ENCODE peak calls at places on chromosomes 2 and 18, in five cellular contexts. Y is HepG2, M is A549, O is K562, U is GM12878. R is an unnamed sample.

GRCh38 chr2:39522518-39522877 is 85.4 kb upstream of the MAP4K3 start:
- DNase-seq in Y (no peak), M (no peak), O (no peak), U (no peak), R (no peak)

GRCh38 chr2:111167238-111168162 is 46.8 kb downstream of the BCL2L11 start:
- DNase-seq in Y (no peak), M (no peak), O (no peak), U (no peak), R (no peak)

GRCh38 chr18:24212939-24213338 is 74.1 kb downstream of the CABYR start:
- DNase-seq in Y (peak; percentile 14), M (peak; percentile 41), O (no peak), U (no peak), R (peak; percentile 96)

GRCh38 chr2:16613475-16613874 is 52.2 kb downstream of the CYRIA start:
- DNase-seq in Y (peak; percentile 20), M (peak; percentile 30), O (peak; percentile 15), U (no peak), R (no peak)

GRCh38 chr2:174654429-174654941 is 56.9 kb upstream of the WIPF1 start:
- DNase-seq in Y (no peak), M (no peak), O (no peak), U (no peak), R (peak; percentile 33)

GRCh38 chr2:120343433-120344105 is 2.4 kb upstream of the INHBB start:
- DNase-seq in Y (peak; percentile 68), M (peak; percentile 91), O (peak; percentile 66), U (no peak), R (peak; percentile 68)

GRCh38 chr2:110993557-110994231 is 127.0 kb upstream of the BCL2L11 start:
- DNase-seq in Y (no peak), M (no peak), O (no peak), U (no peak), R (no peak)

GRCh38 chr2:59932341-59932740 is 621.1 kb downstream of the BCL11A start:
- DNase-seq in Y (no peak), M (no peak), O (no peak), U (no peak), R (no peak)

GRCh38 chr2:88190808-88191721 is 20.9 kb downstream of the THNSL2 start:
- DNase-seq in Y (peak; percentile 66), M (peak; percentile 46), O (peak; percentile 82), U (no peak), R (peak; percentile 23)

GRCh38 chr2:64225491-64225890 is 81.3 kb upstream of the PELI1 start:
- DNase-seq in Y (no peak), M (no peak), O (no peak), U (no peak), R (no peak)

GRCh38 chr2:224843141-224843540 is 127.0 kb upstream of the CCDC195 start:
- DNase-seq in Y (no peak), M (no peak), O (no peak), U (no peak), R (peak; percentile 68)

DNA sequence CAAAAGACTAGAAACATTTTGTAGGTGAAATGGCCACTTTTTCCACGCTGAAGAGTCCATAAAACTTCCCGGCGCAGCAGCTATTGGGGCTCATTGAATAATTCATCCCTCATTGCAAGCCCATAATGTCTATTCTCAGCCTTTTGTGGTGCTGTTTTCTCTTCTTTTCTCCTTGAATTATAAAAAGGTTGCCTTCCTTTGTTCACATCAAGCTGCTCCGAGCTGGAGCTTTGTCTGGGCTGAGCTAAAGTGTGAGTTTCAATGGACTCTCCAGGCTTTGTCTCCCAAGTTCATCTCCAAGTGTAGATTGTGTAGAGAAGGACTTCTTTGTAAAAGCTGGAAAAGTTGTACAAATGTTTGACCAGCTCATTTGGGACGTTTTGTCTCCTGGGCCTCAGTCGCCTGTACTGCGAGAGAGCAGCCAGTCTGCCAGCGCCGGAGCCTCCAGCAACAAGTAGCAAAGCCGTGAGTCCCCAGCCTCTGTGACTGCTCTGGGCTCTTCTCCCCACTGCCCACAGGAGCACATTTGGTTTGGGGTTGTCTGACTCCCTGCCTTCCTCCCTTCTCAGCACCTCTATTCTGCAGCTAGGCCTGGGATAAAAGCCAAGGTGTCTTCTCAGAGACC is 6.6 kb downstream of the PAX3 start:
- DNase-seq in Y (no peak), M (no peak), O (no peak), U (no peak), R (no peak)
- TF ChIP-seq BHLHE40 in Y (no peak), M (no peak), O (no peak), U (no peak), R (no peak)

DNA sequence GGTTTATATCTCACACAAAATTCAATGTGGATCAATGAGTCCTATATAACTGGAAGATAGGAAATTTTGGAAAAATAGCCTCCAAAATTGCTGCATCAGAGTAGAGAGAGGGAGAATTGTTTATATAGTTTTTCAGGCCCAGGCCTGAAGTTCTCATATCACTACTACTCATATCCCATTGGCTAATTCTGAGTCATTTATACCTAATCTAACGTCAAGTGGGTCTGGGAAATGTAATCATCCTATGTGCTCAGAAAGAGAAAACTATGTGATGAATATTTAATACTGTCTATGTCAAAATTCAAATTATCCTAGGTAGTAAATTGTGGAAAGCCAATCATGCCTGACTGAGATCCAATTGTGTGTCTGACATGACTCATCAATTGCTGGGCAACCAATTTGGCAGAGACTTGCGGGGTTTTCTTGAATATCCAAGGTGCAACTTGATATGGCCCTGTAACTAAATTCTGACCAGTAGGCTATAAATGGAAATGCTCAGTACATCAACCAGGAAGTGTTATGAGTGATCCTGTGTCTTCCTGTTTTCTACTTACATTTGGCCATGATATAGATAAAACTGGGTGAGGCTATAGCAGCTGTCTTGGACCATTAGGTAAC is 744.4 kb downstream of the KCNJ3 start:
- DNase-seq in Y (no peak), M (no peak), O (no peak), U (no peak), R (no peak)
- H3K4me2 ChIP-seq in Y (no peak overlapping the region), M (no peak overlapping the region), O (no peak overlapping the region), U (no peak overlapping the region), R (no peak overlapping the region)

GRCh38 chr18:70598406-70598805 is 309.6 kb downstream of the SOCS6 start:
- DNase-seq in Y (no peak), M (no peak), O (no peak), U (no peak), R (no peak)
- TF ChIP-seq BHLHE40 in Y (no peak), M (no peak), O (no peak), U (no peak), R (no peak)

GRCh38 chr2:10009271-10009810 is 34.0 kb upstream of the KLF11 start:
- DNase-seq in Y (no peak), M (no peak), O (no peak), U (no peak), R (no peak)
- H3K4me2 ChIP-seq in Y (peak overlapping the region; percentile 37), M (no peak overlapping the region), O (no peak overlapping the region), U (no peak overlapping the region), R (no peak overlapping the region)

GRCh38 chr2:42324949-42325348 is 36.1 kb downstream of the COX7A2L start:
- DNase-seq in Y (no peak), M (no peak), O (no peak), U (no peak), R (no peak)

GRCh38 chr2:42324244-42324643 is 36.8 kb downstream of the COX7A2L start:
- DNase-seq in Y (no peak), M (no peak), O (no peak), U (no peak), R (no peak)

GRCh38 chr2:42317945-42318344 is 43.1 kb downstream of the COX7A2L start:
- DNase-seq in Y (no peak), M (no peak), O (no peak), U (no peak), R (no peak)

GRCh38 chr2:42319265-42319664 is 41.8 kb downstream of the COX7A2L start:
- DNase-seq in Y (no peak), M (no peak), O (no peak), U (no peak), R (no peak)

GRCh38 chr2:42321452-42322064 is 39.5 kb downstream of the COX7A2L start:
- DNase-seq in Y (no peak), M (no peak), O (no peak), U (no peak), R (no peak)
- TF ChIP-seq BHLHE40 in Y (no peak), M (no peak), O (no peak), U (no peak), R (no peak)

GRCh38 chr2:42877936-42878335 is 85.6 kb upstream of the HAAO start:
- DNase-seq in Y (no peak), M (no peak), O (no peak), U (no peak), R (no peak)

GRCh38 chr2:42879116-42879705 is 86.8 kb upstream of the HAAO start:
- DNase-seq in Y (no peak), M (no peak), O (no peak), U (no peak), R (no peak)

GRCh38 chr2:42877532-42877931 is 85.1 kb upstream of the HAAO start:
- DNase-seq in Y (no peak), M (no peak), O (no peak), U (no peak), R (no peak)

GRCh38 chr2:42879913-42880737 is 87.7 kb upstream of the HAAO start:
- DNase-seq in Y (no peak), M (no peak), O (no peak), U (no peak), R (no peak)

DNA sequence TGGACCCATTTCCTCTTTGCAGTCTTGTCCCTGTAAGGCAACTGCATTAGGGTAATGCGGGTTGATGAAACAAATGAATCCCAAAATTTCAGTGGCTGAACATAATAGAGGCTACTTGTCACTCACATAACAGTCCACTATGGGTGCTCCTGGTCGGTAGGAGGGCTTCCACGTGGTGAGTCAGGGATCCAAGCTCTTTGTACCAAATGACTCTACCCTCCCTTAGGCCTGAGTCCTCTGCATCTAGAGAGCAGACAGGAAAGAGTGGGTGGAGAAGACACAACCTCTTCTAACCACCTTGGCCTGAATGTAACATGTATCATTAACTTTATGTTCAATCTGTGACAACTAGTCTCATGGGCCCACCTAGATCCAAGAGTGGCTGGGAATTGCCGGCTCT is 86.2 kb upstream of the HAAO start:
- DNase-seq in Y (no peak), M (no peak), O (no peak), U (peak; percentile 15), R (peak; percentile 44)
- H3K4me2 ChIP-seq in Y (no peak overlapping the region), M (no peak overlapping the region), O (no peak overlapping the region), U (no peak overlapping the region), R (no peak overlapping the region)

DNA sequence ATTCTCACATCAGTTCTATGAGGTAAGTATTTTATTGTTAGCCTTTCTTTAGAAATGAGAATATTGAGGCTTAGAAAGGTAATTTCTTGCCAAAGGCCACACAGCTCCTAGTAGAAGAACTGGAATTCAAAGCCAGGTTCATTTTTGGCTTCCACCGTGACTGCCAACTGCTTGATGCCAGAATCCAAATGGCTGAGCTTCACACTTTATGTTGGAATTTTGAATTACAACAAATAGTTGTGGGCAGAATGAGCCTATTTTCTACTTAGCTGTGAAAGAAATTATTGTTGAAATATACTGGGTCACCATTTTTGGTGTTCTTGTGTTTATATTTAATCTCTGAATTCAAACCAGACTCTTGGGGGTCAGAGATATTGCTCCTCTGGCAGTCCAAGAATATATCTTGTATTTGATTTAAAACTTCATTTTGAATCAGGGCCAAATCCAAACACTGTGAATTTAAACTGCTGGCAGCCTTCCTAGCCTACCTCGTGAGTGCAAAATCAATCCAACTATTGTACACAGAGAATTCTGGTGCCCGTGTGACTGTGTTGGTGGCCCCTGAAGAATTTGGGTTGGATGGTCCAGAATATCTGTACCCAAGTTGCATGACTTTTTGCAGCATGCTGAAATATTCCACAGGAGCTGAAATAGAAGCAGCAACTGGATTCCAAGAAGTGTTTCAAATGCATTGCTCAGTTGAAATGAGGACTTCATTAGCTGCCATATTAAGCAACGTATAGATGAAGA is 35.6 kb upstream of the LPIN1 start:
- DNase-seq in Y (no peak), M (no peak), O (no peak), U (no peak), R (no peak)
- TF ChIP-seq BHLHE40 in Y (no peak), M (no peak), O (no peak), U (no peak), R (no peak)

R was measured in IMR-90.